ENCODE peak calls at places on chromosome 18, in six cellular contexts. Q is OCI-LY7; Z is body of pancreas; R is endothelial cell of umbilical vein; B is CD8-positive, alpha-beta T cell; E is mesenchymal stem cell. J is an unnamed sample. For H3K9me3, the result is how much of the 10 kb centered on the place peaks cover.

GRCh38 chr18:48660346-48661228 is 121.8 kb downstream of the CTIF start:
- DNase-seq in Q (no peak), Z (no peak), R (no peak), B (no peak), E (no peak), J (no peak)

GRCh38 chr18:63062246-63062645 is 257.3 kb downstream of the BCL2 start:
- DNase-seq in Q (no peak), Z (no peak), R (no peak), B (no peak), E (no peak), J (no peak)

GRCh38 chr18:12442946-12443345 is 35.2 kb downstream of the PRELID3A start:
- DNase-seq in Q (no peak), Z (no peak), R (peak), B (no peak), E (peak), J (no peak)

GRCh38 chr18:57834616-57835015 is 31.5 kb upstream of the ATP8B1 start:
- DNase-seq in Q (no peak), Z (no peak), R (no peak), B (no peak), E (no peak), J (no peak)

GRCh38 chr18:60549338-60549960 is 176.9 kb upstream of the MC4R start:
- DNase-seq in Q (peak), Z (peak), R (peak), B (no peak), E (peak), J (no peak)

GRCh38 chr18:63299837-63300787 is 19.5 kb downstream of the BCL2 start:
- DNase-seq in Q (no peak), Z (no peak), R (no peak), B (no peak), E (peak), J (no peak)

GRCh38 chr18:62841405-62841804 is 126.1 kb downstream of the PHLPP1 start:
- DNase-seq in Q (no peak), Z (no peak), R (no peak), B (no peak), E (no peak), J (no peak)

GRCh38 chr18:11752116-11752911 is 63.2 kb downstream of the GNAL start:
- DNase-seq in Q (no peak), Z (no peak), R (no peak), B (no peak), E (peak), J (no peak)

GRCh38 chr18:3262234-3263171 is 570 bp downstream of the MYL12B start:
- DNase-seq in Q (peak), Z (no peak), R (peak), B (peak), E (peak), J (peak)

GRCh38 chr18:10012526-10012925 is 98.7 kb downstream of the VAPA start:
- DNase-seq in Q (no peak), Z (no peak), R (no peak), B (no peak), E (no peak), J (no peak)

GRCh38 chr18:63084220-63084619 is 235.3 kb downstream of the BCL2 start:
- DNase-seq in Q (no peak), Z (no peak), R (no peak), B (no peak), E (no peak), J (no peak)

GRCh38 chr18:22559414-22560282 is 141.9 kb upstream of the CTAGE1 start:
- DNase-seq in Q (no peak), Z (peak), R (peak), B (no peak), E (peak), J (no peak)

GRCh38 chr18:59921384-59921891 is 21.6 kb downstream of the PMAIP1 start:
- DNase-seq in Q (no peak), Z (no peak), R (no peak), B (no peak), E (no peak), J (peak)

GRCh38 chr18:8097942-8098341 is 511.3 kb upstream of the RAB12 start:
- DNase-seq in Q (no peak), Z (no peak), R (no peak), B (no peak), E (no peak), J (no peak)

GRCh38 chr18:28062446-28062845 is 114.5 kb downstream of the CDH2 start:
- DNase-seq in Q (no peak), Z (no peak), R (no peak), B (no peak), E (no peak), J (no peak)

GRCh38 chr18:34767601-34768027 is 57.5 kb downstream of the DTNA start:
- DNase-seq in Q (no peak), Z (no peak), R (peak), B (no peak), E (peak), J (no peak)

GRCh38 chr18:39596891-39597290 is 2031.3 kb upstream of the CELF4 start:
- DNase-seq in Q (no peak), Z (no peak), R (peak), B (no peak), E (no peak), J (no peak)

GRCh38 chr18:58721586-58722160 is 50.4 kb downstream of the MALT1 start:
- DNase-seq in Q (no peak), Z (no peak), R (no peak), B (no peak), E (no peak), J (no peak)

GRCh38 chr18:54479365-54479764 is 111.7 kb upstream of the DYNAP start:
- DNase-seq in Q (no peak), Z (no peak), R (no peak), B (no peak), E (no peak), J (no peak)

GRCh38 chr18:6561893-6562292 is 147.2 kb upstream of the L3MBTL4 start:
- DNase-seq in Q (no peak), Z (no peak), R (no peak), B (no peak), E (no peak), J (no peak)

GRCh38 chr18:71105078-71105819 is 816.4 kb downstream of the SOCS6 start:
- DNase-seq in Q (no peak), Z (no peak), R (no peak), B (no peak), E (no peak), J (no peak)

GRCh38 chr18:50097702-50098101 is 97.2 kb downstream of the MYO5B start:
- DNase-seq in Q (no peak), Z (peak), R (no peak), B (no peak), E (no peak), J (no peak)

GRCh38 chr18:21489119-21489750 is 111.3 kb downstream of the ESCO1 start:
- DNase-seq in Q (peak), Z (peak), R (peak), B (no peak), E (peak), J (peak)

GRCh38 chr18:48161201-48161910 is 230.9 kb upstream of the SMAD2 start:
- DNase-seq in Q (no peak), Z (peak), R (peak), B (peak), E (peak), J (peak)

GRCh38 chr18:49021433-49022129 is 70.8 kb upstream of the SMAD7 start:
- DNase-seq in Q (peak), Z (peak), R (peak), B (no peak), E (peak), J (no peak)

GRCh38 chr18:48554610-48555400 is 16.0 kb downstream of the CTIF start:
- DNase-seq in Q (no peak), Z (no peak), R (no peak), B (no peak), E (no peak), J (no peak)

GRCh38 chr18:54089749-54090459 is 134.6 kb downstream of the MBD2 start:
- DNase-seq in Q (no peak), Z (no peak), R (no peak), B (no peak), E (no peak), J (no peak)

GRCh38 chr18:59502899-59503245 is 143.8 kb upstream of the LMAN1 start:
- DNase-seq in Q (no peak), Z (no peak), R (no peak), B (no peak), E (no peak), J (no peak)

GRCh38 chr18:55964171-55964570 is 376.2 kb upstream of the TCF4 start:
- DNase-seq in Q (no peak), Z (no peak), R (no peak), B (no peak), E (no peak), J (no peak)
- H3K9me3 ChIP-seq in Q (under half), Z (under half), R (under half), B (under half), E (under half), J (under half)

GRCh38 chr18:14945286-14945685 is 197.3 kb downstream of the ANKRD30B start:
- DNase-seq in Q (no peak), Z (no peak), R (no peak), B (no peak), E (no peak), J (no peak)
- H3K9me3 ChIP-seq in Q (under half), Z (under half), R (under half), B (under half), E (under half), J (under half)

GRCh38 chr18:37438417-37439180 is 127.0 kb downstream of the CELF4 start:
- DNase-seq in Q (no peak), Z (no peak), R (no peak), B (no peak), E (no peak), J (no peak)

GRCh38 chr18:37432796-37433195 is 132.8 kb downstream of the CELF4 start:
- DNase-seq in Q (no peak), Z (no peak), R (no peak), B (no peak), E (no peak), J (no peak)

GRCh38 chr18:37435996-37436395 is 129.6 kb downstream of the CELF4 start:
- DNase-seq in Q (no peak), Z (no peak), R (no peak), B (no peak), E (no peak), J (no peak)

GRCh38 chr18:37434161-37434860 is 131.3 kb downstream of the CELF4 start:
- DNase-seq in Q (no peak), Z (no peak), R (no peak), B (no peak), E (no peak), J (no peak)

DNA sequence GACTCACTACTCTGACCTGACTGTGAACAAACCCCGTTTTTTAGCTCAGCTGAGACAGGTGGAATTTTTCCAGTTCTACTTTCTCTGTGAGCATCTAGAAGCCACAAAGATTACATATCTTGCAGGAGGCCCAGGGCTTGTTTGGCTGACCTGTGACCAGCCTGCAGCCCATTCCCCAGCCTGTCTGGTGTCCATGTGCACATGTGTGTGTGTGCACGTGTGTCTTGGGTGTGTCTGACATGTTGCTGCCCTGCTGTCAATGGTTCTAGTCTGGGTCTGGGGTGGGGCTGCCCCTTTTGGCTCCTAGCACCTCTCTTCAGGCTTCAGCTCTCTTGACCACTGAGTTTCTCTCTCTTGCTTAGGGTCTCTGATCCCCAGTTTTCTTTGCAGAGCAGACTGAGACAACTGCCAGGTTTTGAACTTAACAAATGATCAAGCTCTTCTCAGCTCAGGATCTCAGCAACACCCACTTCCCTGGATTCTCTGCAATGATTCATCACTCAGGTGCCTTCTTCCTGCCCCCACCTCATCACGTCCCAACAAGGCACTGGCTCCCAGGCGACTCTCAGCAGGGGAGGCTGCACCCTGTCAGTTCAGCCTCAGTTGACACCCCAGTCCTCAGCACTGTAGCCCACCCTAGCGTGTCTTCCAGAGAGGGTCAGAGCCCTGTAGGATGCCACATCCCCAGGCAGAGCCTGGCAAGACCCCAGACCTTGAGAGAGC is 130.3 kb downstream of the CELF4 start:
- DNase-seq in Q (no peak), Z (no peak), R (no peak), B (no peak), E (no peak), J (no peak)
- H3K9me3 ChIP-seq in Q (under half), Z (under half), R (under half), B (under half), E (under half), J (under half)

DNA sequence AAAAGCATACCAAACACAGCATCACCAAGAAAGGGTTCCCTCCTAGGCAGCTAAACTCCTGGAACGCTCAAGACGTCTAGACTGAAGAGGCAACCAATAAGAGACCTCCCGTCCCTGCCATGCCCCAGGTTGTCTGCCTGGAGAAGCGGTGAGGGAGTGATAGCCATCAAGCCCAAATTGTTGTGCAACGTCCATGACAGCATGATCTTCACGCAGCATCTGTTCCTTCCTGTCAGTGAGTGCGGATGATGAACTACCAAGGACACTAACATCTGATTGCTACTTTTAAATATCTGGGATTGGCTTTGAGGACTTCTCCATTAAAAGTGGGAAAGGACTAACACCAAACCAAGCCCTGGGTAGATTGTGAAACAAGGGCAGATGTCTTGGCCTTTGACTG is 149.7 kb downstream of the TXNL1 start:
- DNase-seq in Q (no peak), Z (no peak), R (no peak), B (no peak), E (no peak), J (no peak)
- H3K9me3 ChIP-seq in Q (under half), Z (under half), R (under half), B (under half), E (under half), J (under half)

DNA sequence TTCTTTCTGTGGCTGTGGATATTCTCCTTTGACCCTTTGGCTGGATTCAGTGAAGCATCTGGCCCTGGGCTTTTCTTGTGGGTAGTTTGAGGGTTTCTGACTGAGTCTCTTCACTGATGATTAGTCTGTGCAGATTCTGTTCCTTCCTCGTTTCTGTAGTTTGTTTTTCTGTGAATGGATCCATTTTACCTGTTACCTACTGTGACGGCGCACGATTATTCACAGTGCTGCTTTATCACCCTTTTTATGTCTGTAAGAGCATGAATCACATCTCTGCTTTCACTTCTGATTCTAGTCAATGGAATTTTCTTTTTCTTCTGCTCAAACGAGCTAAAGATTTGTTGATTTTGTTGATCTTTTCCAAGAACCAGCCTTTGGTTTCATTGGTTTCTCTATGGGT is 60.8 kb downstream of the SLC66A2 start:
- DNase-seq in Q (no peak), Z (no peak), R (no peak), B (no peak), E (no peak), J (no peak)
- H3K9me3 ChIP-seq in Q (under half), Z (under half), R (under half), B (under half), E (half or more), J (under half)

GRCh38 chr18:64333584-64333983 is 184.7 kb upstream of the LINC00305 start:
- DNase-seq in Q (no peak), Z (no peak), R (peak), B (no peak), E (no peak), J (no peak)

GRCh38 chr18:64330161-64330560 is 181.3 kb upstream of the LINC00305 start:
- DNase-seq in Q (no peak), Z (no peak), R (peak), B (no peak), E (peak), J (no peak)

GRCh38 chr18:64330976-64331375 is 182.1 kb upstream of the LINC00305 start:
- DNase-seq in Q (no peak), Z (no peak), R (no peak), B (no peak), E (no peak), J (no peak)

GRCh38 chr18:64332851-64333250 is 184.0 kb upstream of the LINC00305 start:
- DNase-seq in Q (no peak), Z (no peak), R (peak), B (no peak), E (no peak), J (no peak)

GRCh38 chr18:64331419-64331818 is 182.5 kb upstream of the LINC00305 start:
- DNase-seq in Q (no peak), Z (no peak), R (no peak), B (no peak), E (no peak), J (no peak)
- H3K9me3 ChIP-seq in Q (under half), Z (under half), R (under half), B (under half), E (under half), J (under half)

DNA sequence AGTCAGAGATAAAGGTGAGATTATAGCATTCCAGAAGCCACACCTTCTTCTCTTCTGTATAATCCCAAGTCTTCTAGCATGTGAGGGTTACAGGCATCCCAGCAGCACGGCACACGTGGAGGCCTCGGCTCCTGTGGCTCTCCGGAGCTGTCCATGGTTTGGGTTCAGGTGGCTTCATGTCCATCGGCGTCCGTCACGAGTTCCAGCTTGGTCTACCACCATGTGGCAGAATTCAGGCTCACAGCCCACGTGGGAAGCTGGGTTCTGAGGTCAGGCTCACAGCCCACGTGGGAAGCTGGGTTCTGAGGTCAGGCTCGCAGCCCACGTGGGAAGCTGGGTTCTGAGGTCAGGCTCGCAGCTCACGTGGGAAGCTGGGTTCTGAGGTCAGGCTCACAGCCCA is 378.3 kb upstream of the SALL3 start:
- DNase-seq in Q (no peak), Z (no peak), R (no peak), B (no peak), E (no peak), J (no peak)
- H3K9me3 ChIP-seq in Q (under half), Z (under half), R (under half), B (under half), E (under half), J (under half)

GRCh38 chr18:78902795-78903435 is 76.7 kb upstream of the SALL3 start:
- DNase-seq in Q (no peak), Z (no peak), R (no peak), B (no peak), E (no peak), J (no peak)
- H3K9me3 ChIP-seq in Q (under half), Z (under half), R (under half), B (under half), E (under half), J (under half)

GRCh38 chr18:45505497-45506206 is 109.6 kb upstream of the SLC14A2 start:
- DNase-seq in Q (no peak), Z (no peak), R (no peak), B (no peak), E (peak), J (no peak)

GRCh38 chr18:45503988-45504387 is 111.3 kb upstream of the SLC14A2 start:
- DNase-seq in Q (no peak), Z (no peak), R (no peak), B (no peak), E (no peak), J (no peak)

GRCh38 chr18:45506951-45507350 is 108.3 kb upstream of the SLC14A2 start:
- DNase-seq in Q (no peak), Z (no peak), R (no peak), B (no peak), E (no peak), J (no peak)

GRCh38 chr18:45509535-45509934 is 105.7 kb upstream of the SLC14A2 start:
- DNase-seq in Q (no peak), Z (no peak), R (no peak), B (no peak), E (no peak), J (no peak)
- H3K9me3 ChIP-seq in Q (under half), Z (under half), R (under half), B (under half), E (under half), J (under half)

J was measured in CD8-positive, alpha-beta memory T cell.